ENCODE peak calls at places on chromosomes 4 and X, in six cellular contexts. X is ELF-1; B is NCI-H2081; M is stimulated activated CD4-positive, alpha-beta T cell treated with anti-CD3 and anti-CD28 coated beads, Interleukin-15, amount 100 ng/mL, for 1 hour; Z is CD4-positive, alpha-beta T cell; D is T1000. E is an unnamed sample.

GRCh38 chr4:1862961-1863296 is 7.0 kb upstream of the LETM1 start:
- DNase-seq in X (no peak), B (no peak), M (no peak), Z (no peak), D (no peak), E (no peak)

GRCh38 chr4:46586566-46586965 is 196.6 kb upstream of the GABRA2 start:
- DNase-seq in X (no peak), B (no peak), M (no peak), Z (no peak), D (no peak), E (no peak)

GRCh38 chr4:153782567-153782966 is 6.3 kb downstream of the SFRP2 start:
- DNase-seq in X (no peak), B (no peak), M (no peak), Z (no peak), D (no peak), E (no peak)

GRCh38 chr4:665381-665750 is 8.7 kb downstream of the ATP5ME start:
- DNase-seq in X (no peak), B (no peak), M (no peak), Z (no peak), D (no peak), E (no peak)

GRCh38 chrX:136307471-136307870 is 6.7 kb downstream of the ADGRG4 start:
- DNase-seq in X (no peak), B (no peak), M (no peak), Z (no peak), D (no peak), E (no peak)

GRCh38 chrX:19785647-19786046 is 101.8 kb downstream of the SH3KBP1 start:
- DNase-seq in X (no peak), B (no peak), M (peak; percentile 24), Z (no peak), D (no peak), E (no peak)

GRCh38 chr4:146638801-146639351 is at the start of gene POU4F2:
- DNase-seq in X (peak; percentile 74), B (peak; percentile 48), M (no peak), Z (no peak), D (no peak), E (no peak)

GRCh38 chr4:73868206-73869129 is 725 bp upstream of the CXCL1 start:
- DNase-seq in X (no peak), B (no peak), M (no peak), Z (no peak), D (no peak), E (no peak)

GRCh38 chr4:51885371-51885770 is 42.4 kb downstream of the DCUN1D4 start:
- DNase-seq in X (peak; percentile 42), B (no peak), M (no peak), Z (no peak), D (no peak), E (no peak)

GRCh38 chr4:8917321-8917811 is 45.7 kb upstream of the HMX1 start:
- DNase-seq in X (no peak), B (no peak), M (no peak), Z (no peak), D (no peak), E (no peak)

GRCh38 chrX:151815461-151815860 is 80.9 kb downstream of the CNGA2 start:
- DNase-seq in X (no peak), B (no peak), M (no peak), Z (no peak), D (no peak), E (no peak)

GRCh38 chr4:119206178-119206577 is 6.3 kb upstream of the USP53 start:
- DNase-seq in X (no peak), B (no peak), M (no peak), Z (no peak), D (no peak), E (no peak)

GRCh38 chr4:3451956-3452355 is 10.2 kb downstream of the HGFAC start:
- DNase-seq in X (no peak), B (no peak), M (no peak), Z (no peak), D (no peak), E (no peak)

E was measured in NCI-H1930.